ENCODE peak calls at places on chromosomes 4 and X, in five cellular contexts. One of them, this sample, is unnamed.

GRCh38 chrX:136260801-136261200 is 9.6 kb upstream of the MAP7D3 start:
- DNase-seq in IMR-90: peak; percentile 89
- DNase-seq in CD4-positive, alpha-beta memory T cell: no peak
- DNase-seq in hepatocyte: no peak
- DNase-seq in endodermal cell: no peak
- DNase-seq in this sample: no peak

GRCh38 chr4:6716018-6716911 is at the start of gene BLOC1S4:
- DNase-seq in IMR-90: peak; percentile 92
- DNase-seq in CD4-positive, alpha-beta memory T cell: peak; percentile 93
- DNase-seq in hepatocyte: peak; percentile 95
- DNase-seq in endodermal cell: peak; percentile 93
- DNase-seq in this sample: peak; percentile 88

GRCh38 chr4:26860922-26861433 is 337 bp downstream of the STIM2 start:
- DNase-seq in IMR-90: peak; percentile 44
- DNase-seq in CD4-positive, alpha-beta memory T cell: peak; percentile 55
- DNase-seq in hepatocyte: peak; percentile 77
- DNase-seq in endodermal cell: peak; percentile 81
- DNase-seq in this sample: peak; percentile 45

GRCh38 chr4:177554966-177555574 is 112.8 kb upstream of the AGA start:
- DNase-seq in IMR-90: peak; percentile 50
- DNase-seq in CD4-positive, alpha-beta memory T cell: no peak
- DNase-seq in hepatocyte: peak; percentile 50
- DNase-seq in endodermal cell: peak; percentile 66
- DNase-seq in this sample: peak; percentile 23

GRCh38 chr4:154836030-154836429 is 55.0 kb downstream of the RBM46 start:
- DNase-seq in IMR-90: no peak
- DNase-seq in CD4-positive, alpha-beta memory T cell: no peak
- DNase-seq in hepatocyte: no peak
- DNase-seq in endodermal cell: no peak
- DNase-seq in this sample: no peak

GRCh38 chr4:46975144-46975543 is 18.2 kb downstream of the GABRA4 start:
- DNase-seq in IMR-90: no peak
- DNase-seq in CD4-positive, alpha-beta memory T cell: no peak
- DNase-seq in hepatocyte: no peak
- DNase-seq in endodermal cell: no peak
- DNase-seq in this sample: no peak

GRCh38 chrX:110228453-110228852 is 89.4 kb downstream of the AMMECR1 start:
- DNase-seq in IMR-90: no peak
- DNase-seq in CD4-positive, alpha-beta memory T cell: no peak
- DNase-seq in hepatocyte: no peak
- DNase-seq in endodermal cell: no peak
- DNase-seq in this sample: no peak

GRCh38 chrX:74383611-74384010 is 37.7 kb upstream of the SLC16A2 start:
- DNase-seq in IMR-90: peak; percentile 59
- DNase-seq in CD4-positive, alpha-beta memory T cell: peak; percentile 4
- DNase-seq in hepatocyte: peak; percentile 53
- DNase-seq in endodermal cell: peak; percentile 72
- DNase-seq in this sample: peak; percentile 33

GRCh38 chr4:3671571-3672464 is 94.4 kb upstream of the ADRA2C start:
- DNase-seq in IMR-90: peak; percentile 41
- DNase-seq in CD4-positive, alpha-beta memory T cell: no peak
- DNase-seq in hepatocyte: no peak
- DNase-seq in endodermal cell: no peak
- DNase-seq in this sample: peak; percentile 70

GRCh38 chr4:111266937-111267336 is 644.1 kb upstream of the PITX2 start:
- DNase-seq in IMR-90: no peak
- DNase-seq in CD4-positive, alpha-beta memory T cell: no peak
- DNase-seq in hepatocyte: no peak
- DNase-seq in endodermal cell: peak; percentile 48
- DNase-seq in this sample: no peak

GRCh38 chr4:57080781-57081650 is 29.2 kb downstream of the IGFBP7 start:
- DNase-seq in IMR-90: peak; percentile 98
- DNase-seq in CD4-positive, alpha-beta memory T cell: no peak
- DNase-seq in hepatocyte: peak; percentile 37
- DNase-seq in endodermal cell: no peak
- DNase-seq in this sample: peak; percentile 54

GRCh38 chr4:92172203-92172602 is 131.6 kb upstream of the GRID2 start:
- DNase-seq in IMR-90: no peak
- DNase-seq in CD4-positive, alpha-beta memory T cell: no peak
- DNase-seq in hepatocyte: no peak
- DNase-seq in endodermal cell: no peak
- DNase-seq in this sample: no peak

GRCh38 chr4:14871676-14872430 is 130.4 kb upstream of the CPEB2 start:
- DNase-seq in IMR-90: no peak
- DNase-seq in CD4-positive, alpha-beta memory T cell: peak; percentile 4
- DNase-seq in hepatocyte: no peak
- DNase-seq in endodermal cell: peak; percentile 85
- DNase-seq in this sample: peak; percentile 4

GRCh38 chr4:76199664-76200211 is 13.9 kb downstream of the SCARB2 start:
- DNase-seq in IMR-90: peak; percentile 31
- DNase-seq in CD4-positive, alpha-beta memory T cell: no peak
- DNase-seq in hepatocyte: no peak
- DNase-seq in endodermal cell: peak; percentile 55
- DNase-seq in this sample: no peak

GRCh38 chr4:133245226-133245625 is 96.1 kb downstream of the PCDH10 start:
- DNase-seq in IMR-90: no peak
- DNase-seq in CD4-positive, alpha-beta memory T cell: no peak
- DNase-seq in hepatocyte: no peak
- DNase-seq in endodermal cell: no peak
- DNase-seq in this sample: no peak

DNA sequence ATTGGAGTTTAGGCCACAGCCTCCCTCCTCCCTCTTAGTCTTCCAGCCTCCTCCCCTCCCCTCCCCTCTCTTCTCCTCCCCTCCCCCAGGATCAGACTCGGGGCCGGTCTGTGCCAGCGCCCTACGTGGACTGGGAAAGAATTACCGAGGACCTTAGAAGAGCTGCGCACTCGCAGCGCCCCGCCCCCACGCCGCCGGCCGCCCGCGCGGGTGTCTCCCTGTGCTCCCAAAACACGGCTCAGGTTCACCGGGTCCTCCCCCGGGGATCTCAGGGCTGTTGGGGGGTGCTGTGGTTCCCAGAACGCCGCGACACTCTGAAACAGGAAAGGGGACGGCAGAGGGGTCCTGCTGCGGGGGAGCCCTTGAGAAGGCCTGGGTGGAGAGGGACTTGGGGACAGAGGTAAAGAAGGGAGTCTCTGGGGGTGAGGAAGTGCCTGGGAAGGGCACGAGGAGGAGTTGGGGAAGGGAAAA is 122.2 kb upstream of the TBL1X start:
- DNase-seq in IMR-90: peak; percentile 80
- DNase-seq in CD4-positive, alpha-beta memory T cell: peak; percentile 56
- DNase-seq in hepatocyte: peak; percentile 87
- DNase-seq in endodermal cell: peak; percentile 88
- DNase-seq in this sample: peak; percentile 70
- H3K4me3 ChIP-seq in IMR-90: no peak overlapping the region
- H3K4me3 ChIP-seq in CD4-positive, alpha-beta memory T cell: peak overlapping the region; percentile 32
- H3K4me3 ChIP-seq in hepatocyte: no peak overlapping the region
- H3K4me3 ChIP-seq in endodermal cell: peak overlapping the region; percentile 69
- H3K4me3 ChIP-seq in this sample: peak overlapping the region; percentile 36

GRCh38 chr4:153527690-153528089 is 61.5 kb downstream of the TMEM131L start:
- DNase-seq in IMR-90: no peak
- DNase-seq in CD4-positive, alpha-beta memory T cell: no peak
- DNase-seq in hepatocyte: no peak
- DNase-seq in endodermal cell: no peak
- DNase-seq in this sample: no peak
- H3K4me1 ChIP-seq in IMR-90: peaks cover 3% of the 10 kb centered on the region
- H3K4me1 ChIP-seq in CD4-positive, alpha-beta memory T cell: peaks cover 98% of the 10 kb centered on the region
- H3K4me1 ChIP-seq in hepatocyte: peaks cover 41% of the 10 kb centered on the region
- H3K4me1 ChIP-seq in endodermal cell: no peaks in the 10 kb centered on the region
- H3K4me1 ChIP-seq in this sample: peaks cover 21% of the 10 kb centered on the region

GRCh38 chr4:21118301-21118700 is 418.0 kb downstream of the PACRGL start:
- DNase-seq in IMR-90: no peak
- DNase-seq in CD4-positive, alpha-beta memory T cell: no peak
- DNase-seq in hepatocyte: no peak
- DNase-seq in endodermal cell: no peak
- DNase-seq in this sample: no peak
- H3K27me3 ChIP-seq in IMR-90: no peaks in the 10 kb centered on the region
- H3K27me3 ChIP-seq in CD4-positive, alpha-beta memory T cell: no peaks in the 10 kb centered on the region
- H3K27me3 ChIP-seq in hepatocyte: no peaks in the 10 kb centered on the region
- H3K27me3 ChIP-seq in endodermal cell: no peaks in the 10 kb centered on the region
- H3K27me3 ChIP-seq in this sample: no peaks in the 10 kb centered on the region

GRCh38 chr4:8938623-8939022 is 67.0 kb upstream of the HMX1 start:
- DNase-seq in IMR-90: no peak
- DNase-seq in CD4-positive, alpha-beta memory T cell: no peak
- DNase-seq in hepatocyte: no peak
- DNase-seq in endodermal cell: no peak
- DNase-seq in this sample: no peak

GRCh38 chr4:8940792-8941491 is 69.3 kb upstream of the HMX1 start:
- DNase-seq in IMR-90: no peak
- DNase-seq in CD4-positive, alpha-beta memory T cell: no peak
- DNase-seq in hepatocyte: no peak
- DNase-seq in endodermal cell: peak; percentile 73
- DNase-seq in this sample: no peak

GRCh38 chr4:8939160-8939855 is 67.7 kb upstream of the HMX1 start:
- DNase-seq in IMR-90: no peak
- DNase-seq in CD4-positive, alpha-beta memory T cell: no peak
- DNase-seq in hepatocyte: no peak
- DNase-seq in endodermal cell: no peak
- DNase-seq in this sample: no peak

GRCh38 chr4:8938137-8938536 is 66.5 kb upstream of the HMX1 start:
- DNase-seq in IMR-90: no peak
- DNase-seq in CD4-positive, alpha-beta memory T cell: no peak
- DNase-seq in hepatocyte: no peak
- DNase-seq in endodermal cell: no peak
- DNase-seq in this sample: no peak

GRCh38 chr4:8939887-8940742 is 68.5 kb upstream of the HMX1 start:
- DNase-seq in IMR-90: no peak
- DNase-seq in CD4-positive, alpha-beta memory T cell: no peak
- DNase-seq in hepatocyte: peak; percentile 46
- DNase-seq in endodermal cell: no peak
- DNase-seq in this sample: no peak
- H3K4me3 ChIP-seq in IMR-90: no peak overlapping the region
- H3K4me3 ChIP-seq in CD4-positive, alpha-beta memory T cell: no peak overlapping the region
- H3K4me3 ChIP-seq in hepatocyte: no peak overlapping the region
- H3K4me3 ChIP-seq in endodermal cell: no peak overlapping the region
- H3K4me3 ChIP-seq in this sample: no peak overlapping the region

DNA sequence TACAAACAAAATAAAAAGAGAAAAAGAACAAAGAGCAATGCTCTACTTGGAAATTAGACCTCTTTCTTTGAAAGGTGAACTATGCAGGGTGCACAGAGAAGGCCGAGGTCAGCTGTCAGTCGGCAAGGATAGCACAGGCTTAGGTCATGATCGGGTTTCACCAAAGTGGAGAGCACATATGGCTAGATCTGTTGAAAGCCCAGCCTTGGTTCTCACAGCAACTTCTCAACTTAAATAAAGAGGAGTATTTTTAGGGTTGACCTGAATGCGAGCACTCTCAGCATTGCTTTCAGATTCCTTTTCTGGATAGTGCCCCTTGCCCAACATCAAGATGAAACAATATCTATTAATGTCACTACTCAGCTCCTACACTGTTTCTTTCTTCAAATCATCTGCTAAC is 122.9 kb upstream of the GPC4 start:
- DNase-seq in IMR-90: no peak
- DNase-seq in CD4-positive, alpha-beta memory T cell: no peak
- DNase-seq in hepatocyte: no peak
- DNase-seq in endodermal cell: no peak
- DNase-seq in this sample: no peak
- H3K4me1 ChIP-seq in IMR-90: no peaks in the 10 kb centered on the region
- H3K4me1 ChIP-seq in CD4-positive, alpha-beta memory T cell: no peaks in the 10 kb centered on the region
- H3K4me1 ChIP-seq in hepatocyte: no peaks in the 10 kb centered on the region
- H3K4me1 ChIP-seq in endodermal cell: peaks cover 3% of the 10 kb centered on the region
- H3K4me1 ChIP-seq in this sample: no peaks in the 10 kb centered on the region

GRCh38 chr4:129377131-129377845 is 281.3 kb downstream of the C4orf33 start:
- DNase-seq in IMR-90: no peak
- DNase-seq in CD4-positive, alpha-beta memory T cell: no peak
- DNase-seq in hepatocyte: no peak
- DNase-seq in endodermal cell: no peak
- DNase-seq in this sample: no peak
- H3K27me3 ChIP-seq in IMR-90: no peaks in the 10 kb centered on the region
- H3K27me3 ChIP-seq in CD4-positive, alpha-beta memory T cell: no peaks in the 10 kb centered on the region
- H3K27me3 ChIP-seq in hepatocyte: no peaks in the 10 kb centered on the region
- H3K27me3 ChIP-seq in endodermal cell: no peaks in the 10 kb centered on the region
- H3K27me3 ChIP-seq in this sample: no peaks in the 10 kb centered on the region

DNA sequence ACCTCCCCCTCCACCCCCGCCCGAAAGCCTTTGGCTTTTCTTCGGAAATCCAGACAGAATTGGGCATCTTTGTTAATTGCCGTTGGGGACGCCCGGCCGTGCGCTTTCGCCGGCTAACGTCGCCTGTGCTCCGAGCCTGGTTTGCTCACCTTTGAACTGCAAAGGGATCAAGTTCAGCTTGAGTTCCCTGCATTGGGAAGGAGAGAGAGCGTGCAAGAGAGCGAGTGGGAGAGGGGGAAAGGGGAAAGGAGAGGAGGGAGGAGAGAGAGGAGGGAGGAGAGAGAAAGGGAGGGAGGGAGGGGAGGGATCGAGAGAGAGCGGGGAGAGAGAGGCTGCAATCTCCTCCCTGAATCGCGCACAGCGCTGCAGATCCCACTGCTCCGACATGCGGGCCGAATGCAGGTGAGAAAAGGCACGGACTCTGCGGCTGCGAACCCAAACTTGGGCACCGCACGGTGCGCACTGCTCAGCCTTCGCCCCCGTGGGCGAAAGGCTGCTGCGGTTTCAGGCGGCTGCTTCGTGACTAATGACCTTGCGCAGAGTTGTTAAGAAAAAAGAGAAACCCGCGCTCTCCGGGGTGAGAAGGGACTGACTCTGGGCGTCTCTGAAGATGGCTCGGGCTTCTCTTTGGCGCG is at the start of gene PCDH7:
- DNase-seq in IMR-90: peak; percentile 73
- DNase-seq in CD4-positive, alpha-beta memory T cell: no peak
- DNase-seq in hepatocyte: peak; percentile 66
- DNase-seq in endodermal cell: peak; percentile 87
- DNase-seq in this sample: peak; percentile 44
- H3K4me3 ChIP-seq in IMR-90: peak within 1 kb of the TSS; percentile 78
- H3K4me3 ChIP-seq in CD4-positive, alpha-beta memory T cell: no peak within 1 kb of the TSS
- H3K4me3 ChIP-seq in hepatocyte: peak within 1 kb of the TSS; percentile 81
- H3K4me3 ChIP-seq in endodermal cell: peak within 1 kb of the TSS; percentile 96
- H3K4me3 ChIP-seq in this sample: peak within 1 kb of the TSS; percentile 58